ENCODE peak calls at places on chromosomes 5 and 9, in seven cellular contexts. Q is globus pallidus; R is HCT116; S is astrocyte; C is ovary; V is stimulated activated CD4-positive, alpha-beta T cell treated with anti-CD3 and anti-CD28 coated beads, Interleukin-2, amount 100 ng/mL, for 24 hours; X is stimulated activated naive CD8-positive, alpha-beta T cell treated with anti-CD3 and anti-CD28 coated beads, Interleukin-15, Interleukin-2, amounts not matched to agents 100 U/mL and 50 U/mL, for 24 hours. L is an unnamed sample.

GRCh38 chr9:127053057-127053821 is 69.2 kb downstream of the ANGPTL2 start:
- DNase-seq in C (peak), R (no peak), Q (no peak), S (no peak), V (no peak), X (no peak), L (no peak)

GRCh38 chr5:138752341-138752950 is 779 bp upstream of the CTNNA1 start:
- DNase-seq in S (no peak), V (no peak), Q (peak), C (peak), X (no peak), R (peak), L (peak)

GRCh38 chr5:179749857-179750508 is 17.4 kb downstream of the MAML1 start:
- DNase-seq in Q (no peak), V (no peak), C (no peak), R (no peak), S (no peak), X (no peak), L (no peak)

GRCh38 chr9:116155700-116156045 is 2.1 kb downstream of the PAPPA start:
- DNase-seq in X (no peak), S (peak), Q (no peak), C (no peak), V (no peak), R (no peak), L (no peak)

GRCh38 chr5:68260455-68260854 is 44.9 kb downstream of the PIK3R1 start:
- DNase-seq in C (no peak), V (no peak), S (no peak), Q (no peak), X (no peak), R (no peak), L (no peak)

GRCh38 chr9:113255431-113255830 is 19.9 kb downstream of the CDC26 start:
- DNase-seq in S (no peak), Q (no peak), C (no peak), V (no peak), X (no peak), R (no peak), L (no peak)

GRCh38 chr5:40619406-40619805 is 60.3 kb upstream of the PTGER4 start:
- DNase-seq in V (no peak), X (no peak), Q (no peak), C (no peak), S (peak), R (no peak), L (no peak)

GRCh38 chr5:166493627-166494026 is 1797.8 kb upstream of the WWC1 start:
- DNase-seq in R (no peak), S (no peak), X (no peak), C (no peak), V (no peak), Q (no peak), L (no peak)

GRCh38 chr5:139686356-139686918 is 38.3 kb downstream of the CXXC5 start:
- DNase-seq in R (no peak), S (no peak), X (no peak), V (no peak), C (no peak), Q (no peak), L (no peak)

GRCh38 chr5:160434022-160434531 is 12.4 kb downstream of the PTTG1 start:
- DNase-seq in X (peak), V (peak), R (no peak), S (peak), Q (no peak), C (no peak), L (peak)

GRCh38 chr9:37986771-37987258 is 82.2 kb downstream of the SHB start:
- DNase-seq in S (no peak), V (no peak), R (no peak), X (no peak), Q (no peak), C (no peak), L (no peak)

GRCh38 chr5:12645582-12645981 is 741.3 kb upstream of the CTNND2 start:
- DNase-seq in Q (no peak), S (no peak), R (no peak), C (no peak), X (no peak), V (no peak), L (no peak)

GRCh38 chr5:153623906-153624765 is 133.7 kb downstream of the GRIA1 start:
- DNase-seq in X (no peak), Q (no peak), R (no peak), V (no peak), S (peak), C (no peak), L (no peak)

GRCh38 chr9:117224676-117225075 is 190.2 kb downstream of the ASTN2 start:
- DNase-seq in X (no peak), V (no peak), C (no peak), S (no peak), Q (no peak), R (no peak), L (no peak)

GRCh38 chr9:35397923-35398322 is 92.0 kb upstream of the RUSC2 start:
- DNase-seq in V (no peak), S (no peak), X (no peak), Q (no peak), R (no peak), C (no peak), L (no peak)

GRCh38 chr5:77266291-77266690 is 55.8 kb downstream of the PDE8B start:
- DNase-seq in R (no peak), X (no peak), Q (no peak), C (no peak), V (no peak), S (peak), L (no peak)

GRCh38 chr5:16446993-16447392 is 18.6 kb downstream of the ZNF622 start:
- DNase-seq in S (no peak), C (no peak), Q (no peak), X (no peak), R (no peak), V (no peak), L (no peak)

GRCh38 chr9:97475079-97475478 is 26.4 kb upstream of the TMOD1 start:
- DNase-seq in C (no peak), X (no peak), V (no peak), Q (no peak), R (no peak), S (peak), L (no peak)

GRCh38 chr9:93965830-93966577 is 10.8 kb upstream of the BARX1 start:
- DNase-seq in V (no peak), S (no peak), Q (no peak), X (no peak), R (no peak), C (peak), L (peak)

GRCh38 chr9:93598647-93599241 is 22.4 kb downstream of the PHF2 start:
- DNase-seq in X (no peak), C (no peak), V (no peak), S (peak), Q (no peak), R (no peak), L (no peak)

L was measured in thyroid gland.